ENCODE peak calls at places on chromosomes 1 and 21, in seven cellular contexts. K is GM23248, V is mesendoderm, C is fibroblast of mammary gland, J is ovary, A is adrenal gland, G is OCI-LY7. F is an unnamed sample.

GRCh38 chr1:35448344-35448801 is 108.8 kb downstream of the KIAA0319L start:
- DNase-seq in J (no peak), A (peak; percentile 85), G (no peak), C (peak; percentile 99), K (peak; percentile 95), V (no peak), F (peak; percentile 96)

GRCh38 chr1:184967045-184967444 is 7.3 kb downstream of the NIBAN1 start:
- DNase-seq in K (no peak), G (no peak), A (no peak), C (no peak), J (no peak), V (no peak), F (no peak)

GRCh38 chr1:31938184-31938975 is at the start of gene PTP4A2:
- DNase-seq in V (peak; percentile 98), J (peak; percentile 96), K (peak; percentile 96), A (peak; percentile 96), C (peak; percentile 93), G (peak; percentile 94), F (peak; percentile 94)

GRCh38 chr1:37020653-37021277 is 13.6 kb downstream of the GRIK3 start:
- DNase-seq in V (peak; percentile 73), C (no peak), J (no peak), A (no peak), K (peak; percentile 9), G (peak; percentile 64), F (no peak)

GRCh38 chr1:84620720-84621313 is 46.6 kb upstream of the CTBS start:
- DNase-seq in J (peak; percentile 86), A (peak; percentile 75), C (peak; percentile 75), G (peak; percentile 87), K (peak; percentile 87), V (peak; percentile 91), F (peak; percentile 70)

GRCh38 chr1:25716320-25716719 is 83.7 kb upstream of the SELENON start:
- DNase-seq in V (no peak), K (no peak), C (no peak), A (no peak), J (no peak), G (no peak), F (no peak)

GRCh38 chr1:183178490-183178889 is 7.6 kb upstream of the LAMC2 start:
- DNase-seq in A (no peak), G (no peak), V (no peak), K (no peak), C (peak; percentile 28), J (no peak), F (peak; percentile 46)

GRCh38 chr21:39217356-39218081 is 34.3 kb upstream of the PSMG1 start:
- DNase-seq in J (no peak), K (no peak), C (no peak), G (no peak), A (no peak), V (no peak), F (no peak)

GRCh38 chr1:9652379-9653194 is 1.1 kb downstream of the PIK3CD start:
- DNase-seq in V (peak; percentile 13), J (no peak), C (no peak), K (peak; percentile 55), G (peak; percentile 80), A (no peak), F (no peak)

GRCh38 chr1:147561473-147561840 is 20.2 kb downstream of the BCL9 start:
- DNase-seq in V (no peak), G (no peak), J (no peak), A (no peak), C (no peak), K (no peak), F (no peak)

GRCh38 chr1:31583082-31583994 is 7.0 kb downstream of the TINAGL1 start:
- DNase-seq in J (peak; percentile 62), G (no peak), A (no peak), V (no peak), K (no peak), C (no peak), F (no peak)

GRCh38 chr1:12075195-12076114 is 12.4 kb downstream of the TNFRSF8 start:
- DNase-seq in A (peak; percentile 37), G (no peak), K (peak; percentile 64), J (peak; percentile 90), C (peak; percentile 88), V (peak; percentile 39), F (peak; percentile 96)

GRCh38 chr1:53754484-53755312 is 15.7 kb upstream of the GLIS1 start:
- DNase-seq in J (no peak), A (peak; percentile 37), C (peak; percentile 80), G (peak; percentile 47), V (peak; percentile 82), K (peak; percentile 78), F (peak; percentile 71)

GRCh38 chr1:61170328-61171238 is 88.2 kb downstream of the NFIA start:
- DNase-seq in A (peak; percentile 25), C (peak; percentile 57), J (no peak), G (no peak), K (peak; percentile 71), V (no peak), F (peak; percentile 54)

GRCh38 chr21:44485254-44485793 is 30.0 kb downstream of the LRRC3 start:
- DNase-seq in C (peak; percentile 36), K (no peak), G (no peak), J (peak; percentile 43), V (peak; percentile 88), A (peak; percentile 24), F (peak; percentile 44)
- H3K4me3 ChIP-seq in C (peak overlapping the region; percentile 12), K (no peak overlapping the region), G (no peak overlapping the region), J (no peak overlapping the region), V (peak overlapping the region; percentile 58), A (no peak overlapping the region), F (peak overlapping the region; percentile 53)

GRCh38 chr1:119740886-119741780 is 27.6 kb downstream of the HMGCS2 start:
- DNase-seq in V (no peak), G (no peak), C (no peak), A (no peak), K (no peak), J (no peak), F (no peak)
- H3K4me3 ChIP-seq in V (no peak overlapping the region), G (no peak overlapping the region), C (no peak overlapping the region), A (no peak overlapping the region), K (no peak overlapping the region), J (no peak overlapping the region), F (no peak overlapping the region)

GRCh38 chr1:177854951-177855350 is 114.9 kb downstream of the SEC16B start:
- DNase-seq in J (no peak), K (no peak), A (no peak), C (no peak), G (no peak), V (peak; percentile 49), F (no peak)
- H3K4me3 ChIP-seq in J (no peak overlapping the region), K (no peak overlapping the region), A (no peak overlapping the region), C (no peak overlapping the region), G (no peak overlapping the region), V (no peak overlapping the region), F (no peak overlapping the region)

DNA sequence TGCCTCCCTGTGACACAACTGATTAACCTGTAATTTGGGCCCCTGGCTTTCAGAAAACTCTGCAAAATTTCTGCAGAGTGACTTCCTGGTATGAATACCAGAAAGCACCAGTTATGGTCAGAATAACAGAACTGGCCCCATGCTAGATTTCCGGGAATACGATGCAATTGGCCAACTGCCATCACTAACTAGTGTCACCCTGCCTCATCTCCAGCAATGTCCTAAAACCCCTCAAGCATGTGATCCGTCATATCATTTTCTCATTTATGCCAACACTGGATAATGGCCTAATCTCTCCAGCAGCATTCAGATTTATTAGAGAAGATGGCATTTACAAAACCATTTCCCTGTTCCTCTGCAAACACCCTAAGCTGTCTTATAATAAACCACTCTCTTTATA is 15.4 kb downstream of the KAZN start:
- DNase-seq in V (no peak), G (no peak), J (no peak), C (no peak), K (no peak), A (no peak), F (no peak)
- H3K4me3 ChIP-seq in V (no peak overlapping the region), G (no peak overlapping the region), J (no peak overlapping the region), C (no peak overlapping the region), K (no peak overlapping the region), A (no peak overlapping the region), F (no peak overlapping the region)

GRCh38 chr1:173430707-173431662 is 46.1 kb upstream of the PRDX6 start:
- DNase-seq in K (peak; percentile 84), A (peak; percentile 89), J (peak; percentile 83), G (peak; percentile 86), V (peak; percentile 96), C (peak; percentile 93), F (peak; percentile 84)

GRCh38 chr1:173427146-173428054 is 49.7 kb upstream of the PRDX6 start:
- DNase-seq in C (no peak), V (no peak), K (no peak), A (no peak), G (no peak), J (no peak), F (no peak)

GRCh38 chr1:173432331-173432730 is 44.8 kb upstream of the PRDX6 start:
- DNase-seq in C (no peak), V (no peak), K (no peak), G (no peak), A (no peak), J (no peak), F (no peak)

GRCh38 chr1:173431663-173432045 is 45.5 kb upstream of the PRDX6 start:
- DNase-seq in G (no peak), A (no peak), C (peak; percentile 60), V (no peak), J (no peak), K (peak; percentile 65), F (no peak)

DNA sequence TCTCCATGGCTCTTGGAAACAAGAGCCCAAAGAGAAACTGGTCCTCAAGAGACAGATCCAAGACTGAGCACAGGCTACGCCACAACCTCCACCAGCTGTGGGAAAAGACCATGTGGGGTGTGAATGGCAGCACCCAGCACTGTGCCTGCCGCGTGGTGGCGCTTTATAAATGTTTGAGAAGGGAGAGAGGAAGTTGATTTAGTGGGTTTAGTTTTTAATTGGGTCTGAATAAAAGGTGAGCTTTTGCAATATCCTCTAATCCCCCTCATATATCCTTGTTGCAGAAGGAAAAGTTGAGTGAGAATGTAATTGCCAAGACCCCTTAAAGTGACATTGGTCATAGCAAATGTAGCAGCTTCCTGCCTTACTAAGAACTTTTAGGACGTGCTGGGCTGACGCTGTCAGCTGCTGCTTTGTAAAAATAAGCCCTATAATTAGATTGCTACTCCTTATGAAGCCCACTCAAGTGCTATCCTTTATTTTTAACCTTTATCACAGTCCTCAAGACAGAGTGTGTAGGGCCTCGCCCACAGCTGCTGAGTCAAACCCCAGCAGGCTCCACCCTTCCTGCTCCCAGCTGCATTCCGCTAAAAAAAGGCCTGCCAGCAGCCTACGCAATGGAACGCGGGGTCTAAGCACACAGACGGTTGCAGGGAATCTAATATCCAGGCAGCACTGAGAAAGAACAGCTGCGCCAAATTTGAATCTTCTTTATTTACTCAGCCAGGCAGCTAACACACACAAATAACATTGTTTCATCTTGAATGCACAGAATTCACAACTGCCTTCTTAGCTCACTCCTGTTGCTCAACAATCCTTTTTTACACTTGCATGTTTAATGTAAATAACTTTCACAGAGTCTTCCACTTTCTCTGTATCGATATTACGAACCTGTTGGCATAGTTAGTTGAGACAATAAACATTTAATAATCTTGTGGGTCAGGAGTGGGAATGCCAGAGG is 47.3 kb upstream of the PRDX6 start:
- DNase-seq in J (peak; percentile 91), K (peak; percentile 97), A (peak; percentile 94), V (peak; percentile 90), G (peak; percentile 75), C (peak; percentile 96), F (peak; percentile 93)
- H3K4me3 ChIP-seq in J (no peak overlapping the region), K (peak overlapping the region; percentile 70), A (no peak overlapping the region), V (no peak overlapping the region), G (peak overlapping the region; percentile 30), C (peak overlapping the region; percentile 42), F (peak overlapping the region; percentile 46)

GRCh38 chr1:97271906-97272788 is 550.6 kb downstream of the PTBP2 start:
- DNase-seq in J (no peak), V (no peak), K (no peak), C (no peak), G (no peak), A (no peak), F (no peak)

GRCh38 chr1:97281962-97282361 is 560.4 kb downstream of the PTBP2 start:
- DNase-seq in J (no peak), C (no peak), K (no peak), A (no peak), G (no peak), V (no peak), F (no peak)

GRCh38 chr1:97277891-97278662 is 556.5 kb downstream of the PTBP2 start:
- DNase-seq in C (peak; percentile 93), K (peak; percentile 86), G (no peak), J (no peak), V (no peak), A (peak; percentile 7), F (peak; percentile 77)
- H3K4me3 ChIP-seq in C (no peak overlapping the region), K (peak overlapping the region; percentile 28), G (no peak overlapping the region), J (no peak overlapping the region), V (no peak overlapping the region), A (no peak overlapping the region), F (no peak overlapping the region)